ENCODE peak calls at places on chromosome 21, in seven cellular contexts. Q is PC-3; Y is A549; L is brain microvascular endothelial cell; A is naive thymus-derived CD4-positive, alpha-beta T cell; D is MM.1S; I is heart left ventricle. H is an unnamed sample.

GRCh38 chr21:43866659-43867331 is 1.8 kb downstream of the AGPAT3 start:
- DNase-seq in Q (peak; percentile 46), Y (no peak), L (no peak), A (peak; percentile 11), D (peak; percentile 85), I (no peak), H (no peak)

GRCh38 chr21:15421947-15422346 is 307.8 kb upstream of the USP25 start:
- DNase-seq in Q (peak; percentile 48), Y (no peak), L (no peak), A (no peak), D (no peak), I (no peak), H (no peak)

GRCh38 chr21:26469789-26470188 is 103.3 kb downstream of the CYYR1 start:
- DNase-seq in Q (peak; percentile 71), Y (no peak), L (peak; percentile 43), A (no peak), D (no peak), I (no peak), H (no peak)

GRCh38 chr21:41825216-41825615 is 53.9 kb downstream of the PRDM15 start:
- DNase-seq in Q (no peak), Y (no peak), L (no peak), A (no peak), D (no peak), I (peak; percentile 37), H (no peak)

GRCh38 chr21:25215698-25216384 is 391.4 kb downstream of the MRPL39 start:
- DNase-seq in Q (no peak), Y (no peak), L (no peak), A (no peak), D (peak; percentile 23), I (no peak), H (no peak)

GRCh38 chr21:26067836-26068401 is 102.7 kb downstream of the APP start:
- DNase-seq in Q (no peak), Y (no peak), L (no peak), A (no peak), D (no peak), I (no peak), H (no peak)

GRCh38 chr21:42142141-42142540 is 71.0 kb downstream of the UMODL1 start:
- DNase-seq in Q (no peak), Y (no peak), L (no peak), A (no peak), D (no peak), I (peak; percentile 28), H (no peak)

GRCh38 chr21:43681650-43682049 is 22.3 kb downstream of the RRP1B start:
- DNase-seq in Q (peak; percentile 43), Y (no peak), L (no peak), A (no peak), D (no peak), I (no peak), H (no peak)

GRCh38 chr21:42991992-42992740 is 17.8 kb downstream of the PKNOX1 start:
- DNase-seq in Q (peak; percentile 60), Y (no peak), L (peak; percentile 90), A (no peak), D (no peak), I (no peak), H (no peak)

GRCh38 chr21:41953249-41953830 is 478 bp downstream of the C2CD2 start:
- DNase-seq in Q (peak; percentile 23), Y (no peak), L (no peak), A (no peak), D (no peak), I (no peak), H (no peak)

GRCh38 chr21:43880111-43880985 is 15.3 kb downstream of the AGPAT3 start:
- DNase-seq in Q (peak; percentile 93), Y (no peak), L (peak; percentile 9), A (no peak), D (no peak), I (no peak), H (no peak)

GRCh38 chr21:31173881-31174555 is 135.7 kb upstream of the KRTAP19-8 start:
- DNase-seq in Q (no peak), Y (no peak), L (no peak), A (no peak), D (no peak), I (peak; percentile 58), H (no peak)

GRCh38 chr21:25569084-25569483 is 38.2 kb downstream of the MRPL39 start:
- DNase-seq in Q (no peak), Y (no peak), L (no peak), A (no peak), D (no peak), I (no peak), H (no peak)

GRCh38 chr21:23837564-23837963 is 1769.7 kb downstream of the MRPL39 start:
- DNase-seq in Q (peak; percentile 16), Y (no peak), L (no peak), A (no peak), D (no peak), I (no peak), H (no peak)

GRCh38 chr21:44911384-44912157 is 9.1 kb downstream of the ITGB2 start:
- DNase-seq in Q (peak; percentile 92), Y (peak; percentile 56), L (no peak), A (peak; percentile 74), D (no peak), I (peak; percentile 89), H (peak; percentile 82)

GRCh38 chr21:27248791-27249190 is 281.9 kb upstream of the ADAMTS5 start:
- DNase-seq in Q (no peak), Y (no peak), L (no peak), A (no peak), D (no peak), I (no peak), H (no peak)

GRCh38 chr21:44950351-44950750 is 10.5 kb downstream of the SLX9 start:
- DNase-seq in Q (no peak), Y (no peak), L (no peak), A (no peak), D (no peak), I (peak; percentile 68), H (no peak)

GRCh38 chr21:24910591-24910990 is 696.7 kb downstream of the MRPL39 start:
- DNase-seq in Q (no peak), Y (no peak), L (no peak), A (no peak), D (no peak), I (no peak), H (no peak)

GRCh38 chr21:28375708-28376385 is 616.8 kb downstream of the LTN1 start:
- DNase-seq in Q (no peak), Y (no peak), L (peak; percentile 90), A (no peak), D (no peak), I (no peak), H (no peak)

GRCh38 chr21:31161157-31161556 is 122.9 kb upstream of the KRTAP19-8 start:
- DNase-seq in Q (no peak), Y (no peak), L (no peak), A (no peak), D (no peak), I (no peak), H (no peak)

GRCh38 chr21:26405071-26405470 is 168.0 kb downstream of the CYYR1 start:
- DNase-seq in Q (peak; percentile 42), Y (no peak), L (peak; percentile 67), A (no peak), D (no peak), I (no peak), H (no peak)

GRCh38 chr21:42463861-42464515 is 32.0 kb downstream of the RSPH1 start:
- DNase-seq in Q (peak; percentile 68), Y (peak; percentile 80), L (peak; percentile 64), A (peak; percentile 73), D (peak; percentile 36), I (no peak), H (peak; percentile 96)

GRCh38 chr21:15401331-15401730 is 328.5 kb upstream of the USP25 start:
- DNase-seq in Q (no peak), Y (no peak), L (no peak), A (no peak), D (no peak), I (no peak), H (no peak)

GRCh38 chr21:18318156-18318555 is 73.5 kb downstream of the CHODL start:
- DNase-seq in Q (no peak), Y (no peak), L (no peak), A (no peak), D (no peak), I (no peak), H (no peak)

GRCh38 chr21:29307718-29308455 is 9.2 kb downstream of the BACH1 start:
- DNase-seq in Q (no peak), Y (no peak), L (no peak), A (no peak), D (no peak), I (no peak), H (no peak)

GRCh38 chr21:14520535-14520934 is 25.6 kb downstream of the SAMSN1 start:
- DNase-seq in Q (no peak), Y (no peak), L (no peak), A (no peak), D (no peak), I (no peak), H (peak; percentile 40)

GRCh38 chr21:36698160-36699025 is 522 bp upstream of the SIM2 start:
- DNase-seq in Q (peak; percentile 73), Y (peak; percentile 62), L (no peak), A (no peak), D (no peak), I (no peak), H (no peak)
- H3K4me3 ChIP-seq in Q (peak overlapping the region; percentile 95), Y (peak overlapping the region; percentile 61), L (no peak overlapping the region), A (no peak overlapping the region), D (no peak overlapping the region), I (peak overlapping the region; percentile 50), H (no peak overlapping the region)

DNA sequence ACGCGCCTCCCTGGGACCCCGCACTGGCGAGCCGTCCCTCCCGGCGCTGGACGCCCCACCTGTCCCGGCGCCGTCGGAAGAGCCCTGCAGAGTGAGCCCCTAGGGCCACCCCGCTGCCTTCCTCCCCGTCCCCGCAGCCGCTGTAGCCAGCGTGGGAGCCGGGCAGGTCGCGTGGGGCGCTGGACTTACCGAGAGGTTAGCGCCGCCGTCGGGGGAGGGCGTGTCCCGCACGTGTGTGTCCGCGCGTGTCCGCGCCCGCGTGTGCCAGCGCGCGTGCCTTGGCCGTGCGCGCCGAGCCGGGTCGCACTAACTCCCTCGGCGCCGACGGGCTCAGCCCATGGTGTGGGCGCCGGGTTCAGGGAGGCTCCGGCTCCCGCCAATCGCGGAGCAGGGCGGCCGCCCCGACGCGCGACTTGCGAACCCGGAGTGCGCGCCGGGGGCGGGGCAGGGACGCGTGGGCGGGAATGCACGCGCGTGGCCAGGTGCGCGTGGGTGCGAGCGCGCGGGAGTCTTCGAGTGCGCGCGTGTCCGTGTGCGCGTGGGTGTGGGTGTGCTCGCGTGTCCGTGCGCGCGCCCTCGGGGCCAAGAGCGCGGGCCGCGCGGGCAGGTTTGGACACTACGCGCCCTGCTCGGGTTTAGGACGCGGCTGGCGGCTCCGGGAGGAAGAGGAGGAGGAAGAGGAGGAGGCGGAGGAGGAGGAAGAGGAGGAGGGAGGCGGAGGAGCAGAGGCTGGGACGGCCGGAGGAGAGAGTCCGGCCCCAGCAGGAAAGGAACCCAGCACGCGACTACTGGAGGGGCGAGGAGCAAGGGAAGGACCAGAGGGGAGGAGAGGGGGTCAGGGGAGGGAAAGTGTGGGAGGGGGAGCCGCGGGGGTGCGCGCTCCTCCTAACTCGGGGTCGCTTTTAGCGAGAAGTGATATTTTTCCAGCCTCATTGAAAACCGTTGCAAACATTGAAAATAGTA is 145.1 kb upstream of the ETS2 start:
- DNase-seq in Q (no peak), Y (no peak), L (no peak), A (no peak), D (no peak), I (no peak), H (no peak)
- H3K4me3 ChIP-seq in Q (no peak overlapping the region), Y (peak overlapping the region; percentile 37), L (peak overlapping the region; percentile 45), A (no peak overlapping the region), D (no peak overlapping the region), I (peak overlapping the region; percentile 62), H (peak overlapping the region; percentile 24)

GRCh38 chr21:34922487-34922886 is 126.6 kb downstream of the RUNX1 start:
- DNase-seq in Q (no peak), Y (no peak), L (no peak), A (no peak), D (no peak), I (no peak), H (no peak)
- H3K4me3 ChIP-seq in Q (no peak overlapping the region), Y (no peak overlapping the region), L (no peak overlapping the region), A (no peak overlapping the region), D (no peak overlapping the region), I (no peak overlapping the region), H (no peak overlapping the region)

GRCh38 chr21:16589046-16589445 is 859.3 kb downstream of the USP25 start:
- DNase-seq in Q (no peak), Y (no peak), L (no peak), A (no peak), D (no peak), I (no peak), H (no peak)
- H3K4me3 ChIP-seq in Q (no peak overlapping the region), Y (peak overlapping the region; percentile 52), L (no peak overlapping the region), A (no peak overlapping the region), D (no peak overlapping the region), I (peak overlapping the region; percentile 44), H (no peak overlapping the region)